ENCODE peak calls at places on chromosome 19, in four cellular contexts. Z, M, N and P are unnamed samples.

GRCh38 chr19:10109528-10109927 is 2.0 kb upstream of the P2RY11 start:
- DNase-seq in Z (no peak), M (no peak), N (no peak), P (no peak)

GRCh38 chr19:3575260-3575741 is 2.6 kb downstream of the HMG20B start:
- DNase-seq in Z (no peak), M (no peak), N (no peak), P (no peak)

GRCh38 chr19:3025516-3025890 is 3.6 kb downstream of the TLE2 start:
- DNase-seq in Z (no peak), N (no peak), M (no peak), P (no peak)

GRCh38 chr19:17982430-17982829 is 15.5 kb downstream of the KCNN1 start:
- DNase-seq in Z (no peak), N (no peak), M (no peak), P (no peak)

GRCh38 chr19:50817941-50818858 is 5.4 kb downstream of the KLK1 start:
- DNase-seq in N (no peak), M (no peak), Z (peak), P (no peak)

GRCh38 chr19:51025401-51025800 is 1.0 kb downstream of the KLK11 start:
- DNase-seq in N (no peak), Z (no peak), M (peak), P (no peak)

GRCh38 chr19:5679289-5680082 is 830 bp downstream of the MICOS13 start:
- DNase-seq in N (no peak), Z (no peak), M (no peak), P (no peak)

GRCh38 chr19:47758433-47758784 is 13.1 kb downstream of the NOP53 start:
- DNase-seq in N (no peak), M (no peak), Z (no peak), P (no peak)

GRCh38 chr19:29953352-29954247 is 11.6 kb downstream of the URI1 start:
- DNase-seq in N (no peak), Z (no peak), M (no peak), P (no peak)

GRCh38 chr19:29620931-29621351 is 14.9 kb downstream of the POP4 start:
- DNase-seq in M (no peak), Z (no peak), N (no peak), P (no peak)

GRCh38 chr19:4403005-4403761 is 743 bp downstream of the CHAF1A start:
- DNase-seq in M (no peak), Z (no peak), N (no peak), P (no peak)

GRCh38 chr19:35513231-35513974 is at the start of gene DMKN:
- DNase-seq in M (no peak), N (no peak), Z (no peak), P (no peak)

GRCh38 chr19:35755160-35755549 is 1.7 kb downstream of the HSPB6 start:
- DNase-seq in Z (no peak), N (no peak), M (no peak), P (no peak)

GRCh38 chr19:11482384-11483050 is 1.7 kb upstream of the ELAVL3 start:
- DNase-seq in N (peak), Z (peak), M (peak), P (peak)